ENCODE peak calls at places on chromosomes 13 and 19, in five cellular contexts. A, Q, O, Y and U are unnamed samples.

GRCh38 chr19:31256601-31256990 is 92.6 kb downstream of the TSHZ3 start:
- DNase-seq in A (no peak), Q (no peak), O (no peak), Y (no peak), U (no peak)

GRCh38 chr13:93262729-93263128 is 36.1 kb downstream of the GPC6 start:
- DNase-seq in A (no peak), Q (peak), O (no peak), Y (no peak), U (no peak)

GRCh38 chr19:9445037-9445436 is 9.7 kb upstream of the ZNF266 start:
- DNase-seq in A (no peak), Q (no peak), O (no peak), Y (no peak), U (no peak)

GRCh38 chr13:97018029-97018819 is 23.9 kb upstream of the OXGR1 start:
- DNase-seq in A (no peak), Q (peak), O (peak), Y (peak), U (peak)

GRCh38 chr19:6260912-6261636 is 18.7 kb downstream of the MLLT1 start:
- DNase-seq in A (no peak), Q (no peak), O (peak), Y (peak), U (peak)

GRCh38 chr13:49746111-49746510 is 46.4 kb downstream of the KPNA3 start:
- DNase-seq in A (no peak), Q (no peak), O (no peak), Y (no peak), U (no peak)

GRCh38 chr13:69857188-69857821 is 250.3 kb upstream of the ATXN8OS start:
- DNase-seq in A (no peak), Q (peak), O (no peak), Y (no peak), U (no peak)

GRCh38 chr19:57056972-57057371 is 62.8 kb upstream of the USP29 start:
- DNase-seq in A (no peak), Q (no peak), O (no peak), Y (no peak), U (no peak)

GRCh38 chr13:81142306-81142999 is 801.5 kb upstream of the SPRY2 start:
- DNase-seq in A (no peak), Q (no peak), O (no peak), Y (no peak), U (no peak)

GRCh38 chr19:3404324-3405260 is 38.2 kb downstream of the NFIC start:
- DNase-seq in A (peak), Q (peak), O (no peak), Y (no peak), U (no peak)
- TF ChIP-seq CTCF in A (no peak), Q (no peak), O (no peak), Y (no peak), U (no peak)

GRCh38 chr19:16836115-16836905 is 7.1 kb downstream of the SIN3B start:
- DNase-seq in A (no peak), Q (no peak), O (no peak), Y (no peak), U (no peak)
- TF ChIP-seq CTCF in A (no peak), Q (peak), O (no peak), Y (peak), U (no peak)

GRCh38 chr19:40312533-40312932 is 27.4 kb upstream of the AKT2 start:
- DNase-seq in A (no peak), Q (no peak), O (no peak), Y (no peak), U (no peak)
- TF ChIP-seq CTCF in A (no peak), Q (no peak), O (no peak), Y (no peak), U (no peak)

GRCh38 chr13:28819748-28820098 is 416 bp upstream of the MTUS2 start:
- DNase-seq in A (no peak), Q (no peak), O (no peak), Y (no peak), U (peak)

GRCh38 chr13:28820099-28821051 is at the start of gene MTUS2:
- DNase-seq in A (no peak), Q (no peak), O (no peak), Y (no peak), U (peak)

GRCh38 chr13:28822161-28822560 is 2.0 kb downstream of the MTUS2 start:
- DNase-seq in A (no peak), Q (no peak), O (no peak), Y (no peak), U (no peak)

GRCh38 chr13:28819046-28819747 is 942 bp upstream of the MTUS2 start:
- DNase-seq in A (no peak), Q (peak), O (no peak), Y (no peak), U (peak)

GRCh38 chr13:28817204-28817603 is 2.9 kb upstream of the MTUS2 start:
- DNase-seq in A (no peak), Q (no peak), O (no peak), Y (no peak), U (no peak)
- TF ChIP-seq CTCF in A (no peak), Q (no peak), O (no peak), Y (peak), U (peak)

DNA sequence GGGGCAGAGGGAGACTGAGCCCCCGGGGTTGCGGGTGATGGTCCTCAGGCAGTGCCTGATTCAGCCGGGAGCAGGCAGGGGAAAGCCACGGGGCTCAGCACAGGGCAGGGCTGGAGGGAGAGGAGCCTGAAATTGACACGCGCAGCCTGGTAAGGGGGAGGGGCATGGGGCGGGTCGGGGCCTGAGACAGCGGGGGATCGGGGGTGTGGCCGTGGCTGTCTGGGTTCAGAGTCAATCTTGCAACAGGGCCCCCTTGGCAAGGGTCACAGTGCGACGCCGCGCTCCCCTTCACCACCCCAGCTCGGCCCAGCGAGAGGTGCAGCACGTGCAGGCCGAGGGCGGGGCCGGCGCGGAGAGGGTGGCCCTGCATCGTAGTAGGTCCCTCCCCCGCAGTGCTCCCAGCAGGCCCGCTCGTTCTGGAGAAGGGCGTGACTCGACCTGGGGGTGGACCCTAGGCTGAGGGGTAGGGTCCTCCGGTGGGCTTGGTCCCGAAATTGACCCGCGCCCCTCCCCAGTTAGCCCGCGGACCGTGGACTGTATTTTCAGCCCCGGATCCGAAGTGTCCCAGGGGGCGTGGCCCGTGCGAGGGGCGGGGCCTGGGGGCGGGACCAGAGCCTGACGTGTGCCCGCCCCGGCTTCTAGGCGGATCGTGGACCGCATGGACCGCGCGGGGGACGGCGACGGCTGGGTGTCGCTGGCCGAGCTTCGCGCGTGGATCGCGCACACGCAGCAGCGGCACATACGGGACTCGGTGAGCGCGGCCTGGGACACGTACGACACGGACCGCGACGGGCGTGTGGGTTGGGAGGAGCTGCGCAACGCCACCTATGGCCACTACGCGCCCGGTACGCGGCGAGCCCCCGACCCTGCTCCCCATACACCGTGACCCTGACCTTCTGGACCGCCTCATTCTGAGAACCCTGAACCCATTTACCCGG is 6.0 kb downstream of the RCN3 start:
- DNase-seq in A (peak), Q (peak), O (peak), Y (peak), U (peak)
- TF ChIP-seq CTCF in A (peak), Q (peak), O (no peak), Y (no peak), U (peak)

GRCh38 chr19:12939908-12940533 is 1.6 kb downstream of the CALR start:
- DNase-seq in A (no peak), Q (no peak), O (no peak), Y (no peak), U (no peak)

GRCh38 chr19:12939292-12939606 is 840 bp downstream of the CALR start:
- DNase-seq in A (no peak), Q (no peak), O (no peak), Y (peak), U (no peak)

GRCh38 chr19:12938054-12938535 is 314 bp upstream of the CALR start:
- DNase-seq in A (peak), Q (peak), O (peak), Y (peak), U (peak)

GRCh38 chr19:12937243-12938053 is 961 bp upstream of the CALR start:
- DNase-seq in A (peak), Q (no peak), O (no peak), Y (peak), U (peak)

GRCh38 chr19:12938536-12939291 is at the start of gene CALR:
- DNase-seq in A (no peak), Q (no peak), O (peak), Y (peak), U (no peak)
- TF ChIP-seq CTCF in A (no peak), Q (peak), O (no peak), Y (peak), U (peak)

GRCh38 chr13:114234645-114235421 is at the start of gene CDC16:
- DNase-seq in A (peak), Q (peak), O (peak), Y (peak), U (peak)
- TF ChIP-seq CTCF in A (peak), Q (no peak), O (peak), Y (peak), U (peak)